ENCODE peak calls at places on chromosomes 11 and 22, in seven cellular contexts. One of them, this sample, is unnamed.
A peak's percentile ranks its signal among the peaks of the same experiment; 100 is the strongest.

GRCh38 chr11:47161890-47162289 is 14.8 kb downstream of the ARFGAP2 start:
- DNase-seq in heart left ventricle: no peak
- DNase-seq in HCT116: no peak
- DNase-seq in RWPE1: no peak
- DNase-seq in brain microvascular endothelial cell: no peak
- DNase-seq in A549: no peak
- DNase-seq in Peyer's patch: no peak
- DNase-seq in this sample: no peak

GRCh38 chr11:12280838-12281565 is 96.4 kb upstream of the PARVA start:
- DNase-seq in heart left ventricle: no peak
- DNase-seq in HCT116: no peak
- DNase-seq in RWPE1: no peak
- DNase-seq in brain microvascular endothelial cell: peak; percentile 58
- DNase-seq in A549: no peak
- DNase-seq in Peyer's patch: no peak
- DNase-seq in this sample: no peak

GRCh38 chr11:121722431-121723256 is 269.9 kb upstream of the SORL1-AS1 start:
- DNase-seq in heart left ventricle: peak; percentile 89
- DNase-seq in HCT116: no peak
- DNase-seq in RWPE1: peak; percentile 5
- DNase-seq in brain microvascular endothelial cell: peak; percentile 84
- DNase-seq in A549: no peak
- DNase-seq in Peyer's patch: no peak
- DNase-seq in this sample: no peak

GRCh38 chr11:20362481-20362880 is 1.0 kb upstream of the HTATIP2 start:
- DNase-seq in heart left ventricle: no peak
- DNase-seq in HCT116: no peak
- DNase-seq in RWPE1: no peak
- DNase-seq in brain microvascular endothelial cell: no peak
- DNase-seq in A549: no peak
- DNase-seq in Peyer's patch: no peak
- DNase-seq in this sample: no peak

GRCh38 chr11:68212421-68213134 is 518 bp downstream of the KMT5B start:
- DNase-seq in heart left ventricle: peak; percentile 83
- DNase-seq in HCT116: peak; percentile 37
- DNase-seq in RWPE1: peak; percentile 75
- DNase-seq in brain microvascular endothelial cell: peak; percentile 44
- DNase-seq in A549: peak; percentile 78
- DNase-seq in Peyer's patch: peak; percentile 79
- DNase-seq in this sample: no peak

GRCh38 chr22:46366327-46366731 is 30.8 kb downstream of the TRMU start:
- DNase-seq in heart left ventricle: no peak
- DNase-seq in HCT116: no peak
- DNase-seq in RWPE1: no peak
- DNase-seq in brain microvascular endothelial cell: no peak
- DNase-seq in A549: no peak
- DNase-seq in Peyer's patch: no peak
- DNase-seq in this sample: no peak

GRCh38 chr11:134377876-134378275 is 34.2 kb downstream of the B3GAT1 start:
- DNase-seq in heart left ventricle: no peak
- DNase-seq in HCT116: no peak
- DNase-seq in RWPE1: no peak
- DNase-seq in brain microvascular endothelial cell: no peak
- DNase-seq in A549: no peak
- DNase-seq in Peyer's patch: no peak
- DNase-seq in this sample: peak; percentile 89

GRCh38 chr11:3219281-3219892 is 774 bp upstream of the MRGPRG start:
- DNase-seq in heart left ventricle: no peak
- DNase-seq in HCT116: no peak
- DNase-seq in RWPE1: no peak
- DNase-seq in brain microvascular endothelial cell: no peak
- DNase-seq in A549: no peak
- DNase-seq in Peyer's patch: peak; percentile 33
- DNase-seq in this sample: no peak

GRCh38 chr11:60161766-60162165 is 21.1 kb downstream of the MS4A6A start:
- DNase-seq in heart left ventricle: no peak
- DNase-seq in HCT116: no peak
- DNase-seq in RWPE1: no peak
- DNase-seq in brain microvascular endothelial cell: no peak
- DNase-seq in A549: no peak
- DNase-seq in Peyer's patch: no peak
- DNase-seq in this sample: no peak

GRCh38 chr11:13941790-13942189 is 20.7 kb upstream of the SPON1 start:
- DNase-seq in heart left ventricle: no peak
- DNase-seq in HCT116: no peak
- DNase-seq in RWPE1: no peak
- DNase-seq in brain microvascular endothelial cell: no peak
- DNase-seq in A549: no peak
- DNase-seq in Peyer's patch: no peak
- DNase-seq in this sample: no peak

GRCh38 chr11:17790453-17790852 is 55.9 kb downstream of the KCNC1 start:
- DNase-seq in heart left ventricle: no peak
- DNase-seq in HCT116: no peak
- DNase-seq in RWPE1: peak; percentile 78
- DNase-seq in brain microvascular endothelial cell: peak; percentile 46
- DNase-seq in A549: no peak
- DNase-seq in Peyer's patch: no peak
- DNase-seq in this sample: no peak

GRCh38 chr11:130428271-130428670 is at the start of gene ADAMTS8:
- DNase-seq in heart left ventricle: no peak
- DNase-seq in HCT116: no peak
- DNase-seq in RWPE1: no peak
- DNase-seq in brain microvascular endothelial cell: no peak
- DNase-seq in A549: no peak
- DNase-seq in Peyer's patch: no peak
- DNase-seq in this sample: no peak

GRCh38 chr11:9943346-9944110 is 279.7 kb downstream of the SWAP70 start:
- DNase-seq in heart left ventricle: no peak
- DNase-seq in HCT116: no peak
- DNase-seq in RWPE1: peak; percentile 9
- DNase-seq in brain microvascular endothelial cell: peak; percentile 59
- DNase-seq in A549: peak; percentile 48
- DNase-seq in Peyer's patch: no peak
- DNase-seq in this sample: no peak
- TF ChIP-seq CTCF in heart left ventricle: no peak
- TF ChIP-seq CTCF in HCT116: no peak
- TF ChIP-seq CTCF in RWPE1: no peak
- TF ChIP-seq CTCF in brain microvascular endothelial cell: no peak
- TF ChIP-seq CTCF in A549: no peak
- TF ChIP-seq CTCF in Peyer's patch: no peak
- TF ChIP-seq CTCF in this sample: no peak

DNA sequence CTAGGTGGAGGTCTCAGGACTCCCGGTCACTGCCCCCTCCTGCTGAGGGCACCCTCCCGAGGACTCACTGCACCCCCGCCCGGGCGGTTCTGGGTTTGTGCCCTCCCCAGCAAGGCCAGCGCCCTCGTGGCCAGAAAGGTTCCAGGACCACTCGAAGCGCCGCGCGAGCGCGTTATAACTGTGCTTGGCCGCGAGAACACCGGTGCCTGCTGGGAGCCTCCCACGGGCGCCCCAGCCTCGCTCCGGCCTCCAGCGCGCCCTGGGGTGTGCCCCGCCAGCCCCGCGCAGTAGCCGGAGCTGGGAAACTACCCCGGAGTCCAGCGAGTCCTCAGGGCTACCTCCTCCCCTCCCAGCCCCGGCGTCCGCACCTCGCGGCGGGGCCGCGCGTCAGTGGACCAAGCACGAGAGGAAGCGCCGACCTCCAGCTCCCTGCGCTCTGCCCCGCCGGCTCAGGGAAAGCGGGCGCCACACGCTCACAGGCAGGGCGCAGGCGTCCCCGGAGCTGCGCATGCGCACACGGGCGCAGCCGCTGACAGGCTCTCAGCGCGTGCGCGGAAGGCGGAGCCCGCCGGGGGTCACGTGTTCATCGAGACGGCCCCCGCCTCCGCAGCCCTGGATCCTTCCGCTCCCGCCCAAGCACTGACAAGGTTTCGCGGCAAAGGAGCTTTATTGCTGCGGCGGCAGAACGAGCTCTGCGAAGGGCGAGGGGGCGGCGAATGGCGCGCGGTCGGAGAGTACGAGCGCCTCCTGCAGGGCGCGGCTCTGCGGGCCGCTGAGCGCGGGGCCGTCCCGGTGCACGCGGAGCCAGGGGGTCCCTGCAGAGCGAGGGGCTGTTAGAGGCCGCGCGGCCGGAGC is at the start of gene SCO2:
- DNase-seq in heart left ventricle: peak; percentile 99
- DNase-seq in HCT116: peak; percentile 93
- DNase-seq in RWPE1: peak; percentile 95
- DNase-seq in brain microvascular endothelial cell: peak; percentile 95
- DNase-seq in A549: peak; percentile 97
- DNase-seq in Peyer's patch: peak; percentile 98
- DNase-seq in this sample: peak; percentile 97
- TF ChIP-seq CTCF in heart left ventricle: peak; percentile 24
- TF ChIP-seq CTCF in HCT116: peak; percentile 47
- TF ChIP-seq CTCF in RWPE1: no peak
- TF ChIP-seq CTCF in brain microvascular endothelial cell: peak; percentile 48
- TF ChIP-seq CTCF in A549: no peak
- TF ChIP-seq CTCF in Peyer's patch: no peak
- TF ChIP-seq CTCF in this sample: peak; percentile 73

GRCh38 chr22:28430656-28431055 is 249.0 kb downstream of the TTC28 start:
- DNase-seq in heart left ventricle: no peak
- DNase-seq in HCT116: no peak
- DNase-seq in RWPE1: no peak
- DNase-seq in brain microvascular endothelial cell: no peak
- DNase-seq in A549: no peak
- DNase-seq in Peyer's patch: no peak
- DNase-seq in this sample: no peak

GRCh38 chr22:28424427-28425080 is 255.1 kb downstream of the TTC28 start:
- DNase-seq in heart left ventricle: no peak
- DNase-seq in HCT116: no peak
- DNase-seq in RWPE1: no peak
- DNase-seq in brain microvascular endothelial cell: no peak
- DNase-seq in A549: peak; percentile 72
- DNase-seq in Peyer's patch: no peak
- DNase-seq in this sample: no peak

GRCh38 chr22:28429711-28430110 is 249.9 kb downstream of the TTC28 start:
- DNase-seq in heart left ventricle: no peak
- DNase-seq in HCT116: no peak
- DNase-seq in RWPE1: no peak
- DNase-seq in brain microvascular endothelial cell: no peak
- DNase-seq in A549: no peak
- DNase-seq in Peyer's patch: no peak
- DNase-seq in this sample: no peak

GRCh38 chr22:28425211-28425610 is 254.4 kb downstream of the TTC28 start:
- DNase-seq in heart left ventricle: no peak
- DNase-seq in HCT116: no peak
- DNase-seq in RWPE1: no peak
- DNase-seq in brain microvascular endothelial cell: no peak
- DNase-seq in A549: peak; percentile 25
- DNase-seq in Peyer's patch: no peak
- DNase-seq in this sample: no peak

DNA sequence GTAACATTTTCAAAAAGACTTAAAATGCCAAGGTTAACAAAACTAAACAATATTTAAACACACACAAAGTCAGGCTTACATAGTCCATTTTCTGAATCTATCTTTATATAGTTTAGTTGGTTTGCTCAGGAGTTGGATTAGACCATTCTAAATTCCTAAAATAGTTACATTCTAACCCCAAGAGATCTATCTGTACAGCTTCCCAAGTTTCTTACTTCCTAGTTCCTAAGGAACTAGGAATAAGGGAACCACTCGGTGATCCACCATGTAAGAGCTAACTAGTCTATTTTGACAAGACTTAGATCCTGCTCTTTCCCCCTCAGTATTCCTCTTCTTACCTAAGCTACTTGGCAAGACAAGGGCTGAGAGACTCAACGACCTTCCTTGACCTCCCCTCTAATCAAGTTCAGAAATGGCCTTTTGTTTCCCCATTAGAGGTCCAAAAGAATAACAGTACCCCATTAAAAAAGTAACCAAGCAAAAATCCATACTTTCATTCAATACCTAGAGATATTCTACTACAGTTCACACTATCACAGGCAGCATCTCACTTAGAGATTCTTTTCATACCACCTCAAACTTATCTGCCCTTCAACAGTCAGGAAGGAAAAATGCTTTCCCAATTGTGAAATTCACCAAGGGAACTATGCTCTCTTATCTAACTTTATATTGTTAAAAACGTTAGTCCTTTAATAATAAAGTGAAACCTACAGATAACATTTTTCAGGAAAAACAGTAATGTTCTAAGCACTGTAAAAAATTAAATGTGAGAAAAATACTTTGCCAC is 253.1 kb downstream of the TTC28 start:
- DNase-seq in heart left ventricle: no peak
- DNase-seq in HCT116: no peak
- DNase-seq in RWPE1: no peak
- DNase-seq in brain microvascular endothelial cell: no peak
- DNase-seq in A549: no peak
- DNase-seq in Peyer's patch: no peak
- DNase-seq in this sample: no peak
- TF ChIP-seq CTCF in heart left ventricle: no peak
- TF ChIP-seq CTCF in HCT116: no peak
- TF ChIP-seq CTCF in RWPE1: no peak
- TF ChIP-seq CTCF in brain microvascular endothelial cell: no peak
- TF ChIP-seq CTCF in A549: no peak
- TF ChIP-seq CTCF in Peyer's patch: no peak
- TF ChIP-seq CTCF in this sample: no peak

GRCh38 chr11:39724404-39724803 is 1735.0 kb downstream of the LRRC4C start:
- DNase-seq in heart left ventricle: no peak
- DNase-seq in HCT116: no peak
- DNase-seq in RWPE1: peak; percentile 4
- DNase-seq in brain microvascular endothelial cell: no peak
- DNase-seq in A549: no peak
- DNase-seq in Peyer's patch: no peak
- DNase-seq in this sample: no peak
- TF ChIP-seq CTCF in heart left ventricle: no peak
- TF ChIP-seq CTCF in HCT116: no peak
- TF ChIP-seq CTCF in RWPE1: peak; percentile 19
- TF ChIP-seq CTCF in brain microvascular endothelial cell: no peak
- TF ChIP-seq CTCF in A549: no peak
- TF ChIP-seq CTCF in Peyer's patch: no peak
- TF ChIP-seq CTCF in this sample: peak; percentile 31

DNA sequence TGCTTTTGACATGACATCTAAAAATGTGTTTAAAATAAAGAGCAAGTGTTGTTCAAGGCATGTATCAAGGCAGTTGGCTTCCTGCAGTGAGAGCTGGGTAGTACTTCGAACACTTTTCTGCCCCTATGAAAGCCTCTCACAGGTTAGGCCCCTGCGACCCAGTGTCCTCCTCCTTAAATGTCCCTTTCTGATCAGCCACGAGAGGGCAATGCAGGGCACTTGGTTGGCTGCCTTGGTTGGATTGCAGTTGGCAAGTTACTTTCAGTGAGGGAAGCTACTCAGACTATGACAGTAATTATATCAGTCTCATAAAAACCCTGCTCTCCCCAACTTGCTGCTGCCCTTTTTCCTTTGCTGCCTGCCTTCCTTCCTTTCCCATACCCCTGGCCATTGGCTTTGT is 743.8 kb downstream of the NTM start:
- DNase-seq in heart left ventricle: peak; percentile 52
- DNase-seq in HCT116: no peak
- DNase-seq in RWPE1: no peak
- DNase-seq in brain microvascular endothelial cell: no peak
- DNase-seq in A549: peak; percentile 6
- DNase-seq in Peyer's patch: no peak
- DNase-seq in this sample: no peak
- TF ChIP-seq CTCF in heart left ventricle: peak; percentile 29
- TF ChIP-seq CTCF in HCT116: no peak
- TF ChIP-seq CTCF in RWPE1: no peak
- TF ChIP-seq CTCF in brain microvascular endothelial cell: peak; percentile 67
- TF ChIP-seq CTCF in A549: no peak
- TF ChIP-seq CTCF in Peyer's patch: no peak
- TF ChIP-seq CTCF in this sample: peak; percentile 70

GRCh38 chr22:42277988-42278776 is 7.7 kb upstream of the TCF20 start:
- DNase-seq in heart left ventricle: no peak
- DNase-seq in HCT116: no peak
- DNase-seq in RWPE1: peak; percentile 5
- DNase-seq in brain microvascular endothelial cell: no peak
- DNase-seq in A549: no peak
- DNase-seq in Peyer's patch: peak; percentile 59
- DNase-seq in this sample: peak; percentile 50
- TF ChIP-seq CTCF in heart left ventricle: peak; percentile 21
- TF ChIP-seq CTCF in HCT116: no peak
- TF ChIP-seq CTCF in RWPE1: no peak
- TF ChIP-seq CTCF in brain microvascular endothelial cell: peak; percentile 49
- TF ChIP-seq CTCF in A549: no peak
- TF ChIP-seq CTCF in Peyer's patch: no peak
- TF ChIP-seq CTCF in this sample: peak; percentile 61